ENCODE peak calls at places on chromosomes 5 and 9, in five cellular contexts. E is endothelial cell of umbilical vein; N is effector memory CD4-positive, alpha-beta T cell; S is OCI-LY7; L is GM23248. Z is an unnamed sample.
A peak's percentile ranks its signal among the peaks of the same experiment; 100 is the strongest.

GRCh38 chr9:8732367-8733075 is 932.9 kb upstream of the DMAC1 start:
- DNase-seq in S (no peak), E (no peak), L (no peak), N (no peak), Z (no peak)

GRCh38 chr5:21152611-21153010 is 1164.6 kb upstream of the CDH18 start:
- DNase-seq in S (no peak), L (peak; percentile 34), N (no peak), E (peak; percentile 97), Z (no peak)

GRCh38 chr9:113349434-113350337 is at the start of gene BSPRY:
- DNase-seq in N (no peak), L (peak; percentile 34), E (no peak), S (peak; percentile 25), Z (no peak)

GRCh38 chr9:114968710-114969109 is 38.3 kb upstream of the TNFSF8 start:
- DNase-seq in S (no peak), E (no peak), N (no peak), L (peak; percentile 58), Z (no peak)

GRCh38 chr9:16154570-16155078 is 601.8 kb downstream of the CCDC171 start:
- DNase-seq in N (no peak), E (peak; percentile 40), S (peak; percentile 4), L (peak; percentile 66), Z (no peak)

GRCh38 chr9:108394726-108395125 is 461.1 kb downstream of the ACTL7B start:
- DNase-seq in L (no peak), N (no peak), E (no peak), S (no peak), Z (no peak)

GRCh38 chr9:126984969-126985368 is 70.4 kb downstream of the RALGPS1 start:
- DNase-seq in N (no peak), S (no peak), L (peak; percentile 14), E (no peak), Z (no peak)

GRCh38 chr9:15306068-15306756 is 804 bp downstream of the TTC39B start:
- DNase-seq in L (peak; percentile 78), E (peak; percentile 41), N (no peak), S (no peak), Z (peak; percentile 57)

GRCh38 chr5:133361922-133362321 is 250.4 kb downstream of the FSTL4 start:
- DNase-seq in E (no peak), L (no peak), S (no peak), N (no peak), Z (no peak)

GRCh38 chr5:148828461-148829247 is 2.2 kb downstream of the ADRB2 start:
- DNase-seq in S (peak; percentile 79), L (peak; percentile 11), E (no peak), N (no peak), Z (no peak)
- H3K27ac ChIP-seq in S (peak overlapping the region; percentile 95), L (no peak overlapping the region), E (peak overlapping the region; percentile 4), N (no peak overlapping the region), Z (no peak overlapping the region)

DNA sequence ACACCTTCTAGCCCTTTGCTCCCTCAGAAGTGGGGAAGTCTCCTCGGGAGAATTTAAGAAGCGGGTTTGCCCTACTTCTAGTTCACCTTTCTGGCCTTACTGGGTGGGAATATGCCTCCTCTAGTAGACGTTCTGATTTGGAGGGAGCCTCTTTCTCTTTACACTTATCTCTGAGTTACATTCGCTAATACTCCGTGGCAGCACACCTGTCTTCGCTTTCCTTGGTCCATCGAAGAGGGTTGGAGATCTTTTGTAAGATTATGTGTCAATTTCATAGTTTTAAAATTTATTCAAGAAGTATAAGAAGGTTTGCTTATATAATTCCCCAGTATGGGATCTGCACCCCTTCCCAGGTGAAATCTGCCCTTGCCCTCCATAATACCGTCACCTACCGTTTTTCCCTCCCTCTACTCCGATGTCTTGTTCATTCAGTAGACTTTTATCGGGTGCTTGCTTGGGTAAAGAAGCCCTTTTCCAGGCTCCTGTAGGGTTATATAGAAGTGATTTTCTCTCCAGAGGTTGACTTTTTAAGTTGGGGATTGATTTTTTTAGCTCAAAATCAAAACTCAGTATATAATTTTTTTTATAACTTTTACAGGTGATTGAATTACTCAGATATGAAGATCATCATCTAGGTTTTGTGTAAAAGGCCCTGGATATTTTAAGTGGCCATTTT is 1.1 kb downstream of the GPBP1 start:
- DNase-seq in S (no peak), N (no peak), L (peak; percentile 32), E (peak; percentile 41), Z (peak; percentile 33)
- H3K27ac ChIP-seq in S (peak overlapping the region; percentile 93), N (peak overlapping the region; percentile 100), L (peak overlapping the region; percentile 99), E (peak overlapping the region; percentile 94), Z (peak overlapping the region; percentile 99)

GRCh38 chr5:173201636-173202265 is 33.3 kb downstream of the NKX2-5 start:
- DNase-seq in N (no peak), S (no peak), L (peak; percentile 96), E (no peak), Z (no peak)
- H3K27ac ChIP-seq in N (no peak overlapping the region), S (no peak overlapping the region), L (peak overlapping the region; percentile 23), E (no peak overlapping the region), Z (no peak overlapping the region)

GRCh38 chr9:21781656-21782055 is 20.8 kb upstream of the MTAP start:
- DNase-seq in S (no peak), L (no peak), N (no peak), E (no peak), Z (no peak)

GRCh38 chr9:21782207-21782606 is 20.2 kb upstream of the MTAP start:
- DNase-seq in N (no peak), L (peak; percentile 40), S (no peak), E (no peak), Z (no peak)

GRCh38 chr9:21778300-21778699 is 24.1 kb upstream of the MTAP start:
- DNase-seq in N (no peak), L (peak; percentile 60), E (no peak), S (no peak), Z (no peak)

GRCh38 chr9:21777701-21778100 is 24.7 kb upstream of the MTAP start:
- DNase-seq in S (no peak), E (no peak), L (peak; percentile 89), N (no peak), Z (peak; percentile 12)

DNA sequence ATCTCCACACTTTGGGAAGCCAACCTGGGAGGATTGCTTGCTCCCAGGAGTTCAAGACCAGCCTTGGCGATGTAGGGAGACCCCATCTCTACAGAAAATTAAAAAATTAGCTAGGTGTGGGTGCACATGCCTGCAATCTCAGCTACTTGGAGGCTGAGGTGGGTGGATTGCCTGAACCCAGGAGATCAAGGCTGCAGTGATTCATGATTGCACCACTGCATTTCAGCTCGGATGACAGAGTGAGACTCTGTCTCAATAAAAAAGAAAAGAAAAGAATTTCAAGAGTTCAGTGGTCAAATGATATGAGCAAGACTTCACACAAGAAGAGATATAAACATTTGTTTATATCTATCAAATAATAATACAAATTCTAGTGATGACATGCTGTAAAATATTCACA is 23.0 kb upstream of the MTAP start:
- DNase-seq in L (peak; percentile 60), S (no peak), E (no peak), N (no peak), Z (no peak)
- H3K27ac ChIP-seq in L (peak overlapping the region; percentile 75), S (no peak overlapping the region), E (no peak overlapping the region), N (no peak overlapping the region), Z (no peak overlapping the region)

DNA sequence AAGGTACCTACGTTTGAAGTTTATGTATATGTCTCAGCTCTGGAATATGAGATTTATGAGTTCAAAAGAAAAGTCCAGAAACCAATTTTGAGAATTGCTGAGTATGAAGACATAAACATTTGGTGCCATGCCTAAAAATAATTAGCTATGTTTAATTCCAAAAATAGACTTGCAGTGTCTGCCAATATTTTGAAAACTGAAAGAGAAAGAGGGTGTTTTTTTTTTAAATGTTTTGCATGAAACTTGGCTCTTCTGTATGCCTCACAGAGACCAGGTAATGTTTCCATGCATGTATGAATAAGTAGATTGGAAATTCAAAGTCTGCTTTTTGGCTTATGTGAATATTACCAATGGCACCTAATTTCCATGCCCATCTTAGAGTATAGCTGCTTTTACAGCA is 634.4 kb upstream of the C9orf72 start:
- DNase-seq in S (no peak), L (no peak), E (no peak), N (no peak), Z (no peak)
- H3K27ac ChIP-seq in S (no peak overlapping the region), L (no peak overlapping the region), E (no peak overlapping the region), N (no peak overlapping the region), Z (no peak overlapping the region)

Z was measured in CD4-positive, alpha-beta memory T cell.